ENCODE peak calls at places on chromosomes 5 and 9, in four cellular contexts. B, G, F and Z are unnamed samples.

GRCh38 chr9:36571333-36571732 is 1.4 kb upstream of the MELK start:
- DNase-seq in B (no peak), G (no peak), F (no peak), Z (no peak)

GRCh38 chr9:116483622-116484482 is 203.3 kb upstream of the TRIM32 start:
- DNase-seq in B (no peak), G (no peak), F (no peak), Z (no peak)

GRCh38 chr9:27529316-27530278 is at the start of gene MOB3B:
- DNase-seq in B (peak), G (peak), F (peak), Z (no peak)

GRCh38 chr9:73548201-73548600 is 396.5 kb downstream of the ANXA1 start:
- DNase-seq in B (no peak), G (no peak), F (no peak), Z (no peak)

GRCh38 chr9:134637696-134638502 is 3.7 kb upstream of the COL5A1 start:
- DNase-seq in B (no peak), G (no peak), F (no peak), Z (no peak)

GRCh38 chr5:76438025-76438424 is 34.9 kb downstream of the IQGAP2 start:
- DNase-seq in B (no peak), G (no peak), F (no peak), Z (no peak)

GRCh38 chr9:69421908-69422801 is 97.1 kb downstream of the ENTREP1 start:
- DNase-seq in B (no peak), G (no peak), F (peak), Z (no peak)

GRCh38 chr5:57841671-57842375 is 359.2 kb upstream of the ACTBL2 start:
- DNase-seq in B (no peak), G (no peak), F (no peak), Z (no peak)

GRCh38 chr9:35696520-35697215 is 6.9 kb upstream of the TPM2 start:
- DNase-seq in B (peak), G (no peak), F (peak), Z (no peak)

GRCh38 chr5:58988938-58989337 is 406.1 kb downstream of the RAB3C start:
- DNase-seq in B (no peak), G (no peak), F (no peak), Z (no peak)

GRCh38 chr5:51968756-51969155 is 585.5 kb downstream of the ISL1 start:
- DNase-seq in B (no peak), G (no peak), F (no peak), Z (no peak)

GRCh38 chr5:110333384-110333783 is 393.1 kb downstream of the TMEM232 start:
- DNase-seq in B (no peak), G (no peak), F (no peak), Z (no peak)

GRCh38 chr5:125587631-125588030 is 835.6 kb upstream of the GRAMD2B start:
- DNase-seq in B (no peak), G (no peak), F (no peak), Z (no peak)

GRCh38 chr5:81779125-81779934 is 28.4 kb upstream of the SSBP2 start:
- DNase-seq in B (no peak), G (peak), F (peak), Z (peak)

GRCh38 chr9:136946228-136946892 is 1.3 kb downstream of the C8G start:
- DNase-seq in B (peak), G (no peak), F (no peak), Z (no peak)

GRCh38 chr5:143600396-143601075 is 197.1 kb upstream of the NR3C1 start:
- DNase-seq in B (no peak), G (no peak), F (no peak), Z (no peak)

GRCh38 chr5:33810491-33811120 is 81.2 kb downstream of the ADAMTS12 start:
- DNase-seq in B (no peak), G (no peak), F (no peak), Z (no peak)

GRCh38 chr5:129541648-129542251 is 81.7 kb downstream of the ADAMTS19 start:
- DNase-seq in B (no peak), G (no peak), F (no peak), Z (no peak)

GRCh38 chr9:136189394-136190236 is 15.3 kb downstream of the LHX3 start:
- DNase-seq in B (no peak), G (no peak), F (no peak), Z (no peak)

GRCh38 chr9:69768716-69769115 is 8.9 kb upstream of the PTAR1 start:
- DNase-seq in B (no peak), G (no peak), F (no peak), Z (no peak)

GRCh38 chr9:73370053-73370452 is 218.4 kb downstream of the ANXA1 start:
- DNase-seq in B (no peak), G (no peak), F (no peak), Z (no peak)

GRCh38 chr9:114359801-114360200 is 28.0 kb downstream of the AKNA start:
- DNase-seq in B (no peak), G (no peak), F (no peak), Z (no peak)

GRCh38 chr5:36878421-36879088 is 2.0 kb downstream of the NIPBL start:
- DNase-seq in B (no peak), G (no peak), F (no peak), Z (no peak)

GRCh38 chr5:133287500-133287899 is 235.7 kb downstream of the HSPA4 start:
- DNase-seq in B (no peak), G (no peak), F (no peak), Z (no peak)

GRCh38 chr9:27362447-27363210 is 65.7 kb upstream of the EQTN start:
- DNase-seq in B (no peak), G (no peak), F (no peak), Z (no peak)

GRCh38 chr9:110536802-110537201 is 42.7 kb downstream of the SVEP1 start:
- DNase-seq in B (no peak), G (no peak), F (no peak), Z (no peak)

GRCh38 chr9:131319486-131319885 is 30.0 kb downstream of the PLPP7 start:
- DNase-seq in B (no peak), G (no peak), F (no peak), Z (no peak)

GRCh38 chr5:160605266-160605665 is 183.6 kb downstream of the PTTG1 start:
- DNase-seq in B (no peak), G (no peak), F (no peak), Z (no peak)